ENCODE peak calls at places on chromosome 18, in four cellular contexts. T is body of pancreas; B is naive thymus-derived CD4-positive, alpha-beta T cell; F is upper lobe of right lung. J is an unnamed sample.

GRCh38 chr18:79488311-79489047 is 92.7 kb downstream of the NFATC1 start:
- DNase-seq in B (no peak), T (no peak), F (peak; percentile 57), J (no peak)

GRCh38 chr18:28974504-28974903 is 797.6 kb upstream of the CDH2 start:
- DNase-seq in F (no peak), T (no peak), B (no peak), J (no peak)

GRCh38 chr18:53458266-53458665 is 766.2 kb downstream of the MBD2 start:
- DNase-seq in F (no peak), B (no peak), T (no peak), J (no peak)

GRCh38 chr18:3594760-3595241 is 144.8 kb downstream of the TGIF1 start:
- DNase-seq in B (peak; percentile 35), T (peak; percentile 33), F (no peak), J (no peak)

GRCh38 chr18:3948958-3949357 is 499.0 kb downstream of the TGIF1 start:
- DNase-seq in B (no peak), F (no peak), T (no peak), J (no peak)

GRCh38 chr18:50107468-50107867 is 87.5 kb downstream of the MYO5B start:
- DNase-seq in T (no peak), B (no peak), F (no peak), J (no peak)

GRCh38 chr18:62437520-62438329 is 85.1 kb upstream of the ZCCHC2 start:
- DNase-seq in B (no peak), F (no peak), T (no peak), J (no peak)

GRCh38 chr18:59272971-59273935 is at the start of gene RAX:
- DNase-seq in T (peak; percentile 46), F (no peak), B (no peak), J (peak; percentile 30)

GRCh38 chr18:433297-433696 is 67.2 kb downstream of the COLEC12 start:
- DNase-seq in F (no peak), T (no peak), B (no peak), J (no peak)

GRCh38 chr18:434410-434809 is 66.1 kb downstream of the COLEC12 start:
- DNase-seq in B (no peak), F (no peak), T (no peak), J (no peak)

GRCh38 chr18:429030-429429 is 71.5 kb downstream of the COLEC12 start:
- DNase-seq in F (no peak), T (no peak), B (no peak), J (no peak)

GRCh38 chr18:435940-436339 is 64.6 kb downstream of the COLEC12 start:
- DNase-seq in T (no peak), F (no peak), B (no peak), J (no peak)

GRCh38 chr18:433960-434359 is 66.5 kb downstream of the COLEC12 start:
- DNase-seq in F (no peak), B (no peak), T (no peak), J (no peak)
- H3K4me1 ChIP-seq in F (peaks cover 11% of the 10 kb centered on the region), B (no peaks in the 10 kb centered on the region), T (peaks cover 9% of the 10 kb centered on the region), J (no peaks in the 10 kb centered on the region)

DNA sequence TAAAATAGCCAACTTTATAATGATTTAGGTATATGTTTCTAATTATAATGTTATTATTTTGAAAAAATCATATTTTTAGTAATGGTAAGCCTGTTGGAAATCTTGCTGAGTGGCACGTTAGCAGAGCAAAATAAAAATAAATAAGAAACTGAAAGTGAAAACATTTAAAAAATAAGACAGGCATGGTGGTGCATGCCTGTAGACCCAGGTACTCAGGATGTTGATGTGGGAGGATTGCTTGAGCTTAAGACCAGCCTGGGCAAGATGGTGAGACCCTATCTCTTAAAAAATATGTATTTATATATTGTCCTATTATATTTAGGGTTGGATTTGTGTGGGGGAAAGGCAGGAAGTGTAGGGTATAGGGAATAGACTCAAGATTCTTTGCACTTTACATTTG is 15.8 kb upstream of the ANKRD12 start:
- DNase-seq in T (no peak), B (peak; percentile 35), F (no peak), J (no peak)
- H3K4me1 ChIP-seq in T (peaks cover 34% of the 10 kb centered on the region), B (peaks cover 45% of the 10 kb centered on the region), F (peaks cover 49% of the 10 kb centered on the region), J (no peaks in the 10 kb centered on the region)

GRCh38 chr18:9545029-9545428 is 69.3 kb downstream of the PPP4R1 start:
- DNase-seq in B (no peak), F (no peak), T (no peak), J (no peak)

GRCh38 chr18:9546468-9546867 is 67.9 kb downstream of the PPP4R1 start:
- DNase-seq in T (no peak), F (no peak), B (no peak), J (no peak)

GRCh38 chr18:9549405-9549804 is 65.0 kb downstream of the PPP4R1 start:
- DNase-seq in T (peak; percentile 40), B (no peak), F (no peak), J (no peak)

GRCh38 chr18:9550413-9550812 is 63.9 kb downstream of the PPP4R1 start:
- DNase-seq in T (no peak), F (no peak), B (no peak), J (no peak)

GRCh38 chr18:9547767-9548166 is 66.6 kb downstream of the PPP4R1 start:
- DNase-seq in T (no peak), F (no peak), B (no peak), J (no peak)
- H3K4me1 ChIP-seq in T (no peaks in the 10 kb centered on the region), F (no peaks in the 10 kb centered on the region), B (no peaks in the 10 kb centered on the region), J (no peaks in the 10 kb centered on the region)

GRCh38 chr18:54509793-54510192 is 81.3 kb upstream of the DYNAP start:
- DNase-seq in T (no peak), F (no peak), B (no peak), J (no peak)

GRCh38 chr18:54503495-54503894 is 87.5 kb upstream of the DYNAP start:
- DNase-seq in T (no peak), F (no peak), B (no peak), J (no peak)

DNA sequence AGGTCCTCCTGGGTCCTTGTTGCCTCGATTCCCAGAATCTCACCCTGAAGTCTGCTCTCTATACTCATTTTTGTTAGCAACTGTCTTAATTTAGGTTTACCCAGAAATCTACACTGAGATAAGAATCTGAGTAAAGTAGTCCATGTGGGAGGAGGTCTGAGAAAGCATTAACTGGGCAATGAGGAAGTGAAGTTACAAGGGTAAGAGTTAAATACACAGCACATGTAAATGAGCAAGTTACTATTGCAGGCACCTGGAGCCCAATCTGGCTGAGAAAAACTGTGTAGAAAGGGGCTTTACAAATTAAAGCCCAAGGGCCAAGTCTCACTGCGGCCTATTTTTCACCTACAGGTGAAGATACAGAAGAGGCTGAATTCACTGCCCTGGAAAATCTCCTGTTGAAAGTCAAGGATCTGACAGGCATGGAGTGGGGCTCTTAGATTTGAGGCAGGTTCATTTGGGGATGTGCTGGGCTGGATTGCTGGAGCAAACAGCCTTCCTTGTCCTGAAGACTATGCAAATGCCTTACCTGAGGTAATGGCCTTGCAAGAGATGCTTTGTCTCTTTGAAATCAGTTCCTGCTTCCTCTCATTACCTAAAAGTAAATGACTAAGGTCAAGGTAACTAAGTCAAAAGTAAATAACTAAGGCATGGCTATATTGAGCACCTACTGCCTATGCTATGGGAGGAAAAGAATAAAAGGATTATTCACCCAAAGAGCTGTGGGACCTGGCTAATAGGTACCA is 84.4 kb upstream of the DYNAP start:
- DNase-seq in B (no peak), F (no peak), T (no peak), J (no peak)
- H3K4me1 ChIP-seq in B (no peaks in the 10 kb centered on the region), F (no peaks in the 10 kb centered on the region), T (no peaks in the 10 kb centered on the region), J (no peaks in the 10 kb centered on the region)

GRCh38 chr18:10485475-10485874 is 31.0 kb downstream of the APCDD1 start:
- DNase-seq in F (no peak), B (no peak), T (no peak), J (no peak)
- H3K4me1 ChIP-seq in F (peaks cover 10% of the 10 kb centered on the region), B (no peaks in the 10 kb centered on the region), T (peaks cover 11% of the 10 kb centered on the region), J (no peaks in the 10 kb centered on the region)

GRCh38 chr18:77129150-77129551 is 3.4 kb downstream of the MBP start:
- DNase-seq in B (no peak), T (no peak), F (no peak), J (no peak)
- H3K4me1 ChIP-seq in B (peaks cover 67% of the 10 kb centered on the region), T (peaks cover 57% of the 10 kb centered on the region), F (peaks cover 35% of the 10 kb centered on the region), J (no peaks in the 10 kb centered on the region)

GRCh38 chr18:75219684-75220083 is 9.1 kb downstream of the TSHZ1 start:
- DNase-seq in B (no peak), F (no peak), T (no peak), J (no peak)
- H3K4me1 ChIP-seq in B (peaks cover 24% of the 10 kb centered on the region), F (peaks cover 45% of the 10 kb centered on the region), T (peaks cover 41% of the 10 kb centered on the region), J (no peaks in the 10 kb centered on the region)